ENCODE peak calls at places on chromosomes 13 and 19, in five cellular contexts. One of them, this sample, is unnamed.

GRCh38 chr19:39498262-39499081 is at the start of gene DLL3:
- DNase-seq in H9: peak; percentile 51
- DNase-seq in mesenchymal stem cell: peak; percentile 53
- DNase-seq in neuronal stem cell: no peak
- DNase-seq in trophoblast cell: no peak
- DNase-seq in this sample: no peak

GRCh38 chr19:44807162-44807561 is 1.7 kb upstream of the BCAM start:
- DNase-seq in H9: no peak
- DNase-seq in trophoblast cell: peak; percentile 80
- DNase-seq in neuronal stem cell: no peak
- DNase-seq in mesenchymal stem cell: no peak
- DNase-seq in this sample: no peak

GRCh38 chr19:53394522-53394973 is 401 bp upstream of the ZNF765 start:
- DNase-seq in neuronal stem cell: no peak
- DNase-seq in mesenchymal stem cell: peak; percentile 76
- DNase-seq in trophoblast cell: peak; percentile 81
- DNase-seq in H9: peak; percentile 83
- DNase-seq in this sample: no peak

GRCh38 chr13:29817604-29818378 is 32.6 kb downstream of the UBL3 start:
- DNase-seq in H9: no peak
- DNase-seq in neuronal stem cell: no peak
- DNase-seq in mesenchymal stem cell: peak; percentile 23
- DNase-seq in trophoblast cell: no peak
- DNase-seq in this sample: no peak

GRCh38 chr19:41088151-41088550 is at the start of gene CYP2A13:
- DNase-seq in mesenchymal stem cell: no peak
- DNase-seq in trophoblast cell: no peak
- DNase-seq in H9: no peak
- DNase-seq in neuronal stem cell: no peak
- DNase-seq in this sample: no peak

GRCh38 chr19:56199686-56200085 is 2.1 kb upstream of the ZSCAN5B start:
- DNase-seq in neuronal stem cell: no peak
- DNase-seq in mesenchymal stem cell: no peak
- DNase-seq in H9: no peak
- DNase-seq in trophoblast cell: no peak
- DNase-seq in this sample: no peak

GRCh38 chr19:7924651-7925170 is 1.2 kb downstream of the CTXN1 start:
- DNase-seq in neuronal stem cell: no peak
- DNase-seq in H9: no peak
- DNase-seq in mesenchymal stem cell: no peak
- DNase-seq in trophoblast cell: no peak
- DNase-seq in this sample: no peak

GRCh38 chr19:12899891-12900518 is 9.0 kb downstream of the GCDH start:
- DNase-seq in neuronal stem cell: no peak
- DNase-seq in H9: no peak
- DNase-seq in mesenchymal stem cell: no peak
- DNase-seq in trophoblast cell: no peak
- DNase-seq in this sample: no peak

GRCh38 chr13:88051746-88052482 is 380.7 kb downstream of the SLITRK5 start:
- DNase-seq in neuronal stem cell: no peak
- DNase-seq in trophoblast cell: no peak
- DNase-seq in mesenchymal stem cell: no peak
- DNase-seq in H9: peak; percentile 29
- DNase-seq in this sample: no peak

GRCh38 chr19:8065489-8066261 is 13.1 kb downstream of the CCL25 start:
- DNase-seq in neuronal stem cell: no peak
- DNase-seq in H9: no peak
- DNase-seq in mesenchymal stem cell: no peak
- DNase-seq in trophoblast cell: no peak
- DNase-seq in this sample: no peak

GRCh38 chr19:43776285-43776684 is 4.5 kb downstream of the KCNN4 start:
- DNase-seq in neuronal stem cell: no peak
- DNase-seq in mesenchymal stem cell: no peak
- DNase-seq in trophoblast cell: no peak
- DNase-seq in H9: no peak
- DNase-seq in this sample: no peak

GRCh38 chr13:25423831-25424230 is 52.1 kb downstream of the ATP8A2 start:
- DNase-seq in mesenchymal stem cell: no peak
- DNase-seq in H9: peak; percentile 8
- DNase-seq in neuronal stem cell: no peak
- DNase-seq in trophoblast cell: no peak
- DNase-seq in this sample: peak; percentile 20

GRCh38 chr19:48239120-48239519 is 16.6 kb downstream of the CARD8 start:
- DNase-seq in H9: no peak
- DNase-seq in trophoblast cell: no peak
- DNase-seq in neuronal stem cell: no peak
- DNase-seq in mesenchymal stem cell: no peak
- DNase-seq in this sample: no peak

GRCh38 chr19:44570984-44571684 is 41.7 kb upstream of the CEACAM20 start:
- DNase-seq in H9: peak; percentile 77
- DNase-seq in trophoblast cell: peak; percentile 75
- DNase-seq in mesenchymal stem cell: peak; percentile 83
- DNase-seq in neuronal stem cell: peak; percentile 70
- DNase-seq in this sample: peak; percentile 80

GRCh38 chr19:1780272-1780957 is 27.1 kb downstream of the ONECUT3 start:
- DNase-seq in H9: no peak
- DNase-seq in mesenchymal stem cell: peak; percentile 14
- DNase-seq in trophoblast cell: no peak
- DNase-seq in neuronal stem cell: no peak
- DNase-seq in this sample: no peak

GRCh38 chr19:56117376-56117884 is 3.7 kb downstream of the ZNF787 start:
- DNase-seq in neuronal stem cell: no peak
- DNase-seq in mesenchymal stem cell: no peak
- DNase-seq in H9: no peak
- DNase-seq in trophoblast cell: no peak
- DNase-seq in this sample: no peak

GRCh38 chr19:50332264-50333038 is 3.3 kb upstream of the KCNC3 start:
- DNase-seq in H9: peak; percentile 73
- DNase-seq in trophoblast cell: peak; percentile 91
- DNase-seq in neuronal stem cell: no peak
- DNase-seq in mesenchymal stem cell: no peak
- DNase-seq in this sample: no peak

GRCh38 chr13:37011788-37012187 is 11.2 kb downstream of the EXOSC8 start:
- DNase-seq in trophoblast cell: no peak
- DNase-seq in mesenchymal stem cell: no peak
- DNase-seq in neuronal stem cell: no peak
- DNase-seq in H9: no peak
- DNase-seq in this sample: no peak

GRCh38 chr13:22758245-22758644 is 422.5 kb upstream of the SGCG start:
- DNase-seq in trophoblast cell: no peak
- DNase-seq in H9: no peak
- DNase-seq in mesenchymal stem cell: no peak
- DNase-seq in neuronal stem cell: no peak
- DNase-seq in this sample: no peak

GRCh38 chr19:1447565-1447903 is 2.4 kb upstream of the APC2 start:
- DNase-seq in mesenchymal stem cell: no peak
- DNase-seq in neuronal stem cell: no peak
- DNase-seq in H9: no peak
- DNase-seq in trophoblast cell: no peak
- DNase-seq in this sample: no peak

GRCh38 chr13:104976964-104977363 is 1558.5 kb downstream of the EFNB2 start:
- DNase-seq in mesenchymal stem cell: no peak
- DNase-seq in trophoblast cell: no peak
- DNase-seq in H9: no peak
- DNase-seq in neuronal stem cell: no peak
- DNase-seq in this sample: no peak

GRCh38 chr19:3360494-3361383 is 5.6 kb upstream of the NFIC start:
- DNase-seq in mesenchymal stem cell: peak; percentile 72
- DNase-seq in H9: no peak
- DNase-seq in neuronal stem cell: no peak
- DNase-seq in trophoblast cell: peak; percentile 64
- DNase-seq in this sample: no peak

GRCh38 chr19:4369109-4369887 is 25.9 kb downstream of the MPND start:
- DNase-seq in neuronal stem cell: no peak
- DNase-seq in mesenchymal stem cell: no peak
- DNase-seq in trophoblast cell: no peak
- DNase-seq in H9: peak; percentile 62
- DNase-seq in this sample: no peak

GRCh38 chr13:80337706-80338105 is 3.2 kb downstream of the SPRY2 start:
- DNase-seq in trophoblast cell: no peak
- DNase-seq in neuronal stem cell: no peak
- DNase-seq in H9: no peak
- DNase-seq in mesenchymal stem cell: peak; percentile 35
- DNase-seq in this sample: no peak

GRCh38 chr19:2129486-2129885 is 21.9 kb downstream of the AP3D1 start:
- DNase-seq in neuronal stem cell: no peak
- DNase-seq in mesenchymal stem cell: no peak
- DNase-seq in trophoblast cell: no peak
- DNase-seq in H9: no peak
- DNase-seq in this sample: no peak

GRCh38 chr19:35342430-35342829 is 5.3 kb upstream of the FFAR1 start:
- DNase-seq in mesenchymal stem cell: no peak
- DNase-seq in neuronal stem cell: no peak
- DNase-seq in trophoblast cell: no peak
- DNase-seq in H9: no peak
- DNase-seq in this sample: no peak

GRCh38 chr13:113090806-113091205 is 14.8 kb upstream of the F7 start:
- DNase-seq in H9: no peak
- DNase-seq in neuronal stem cell: no peak
- DNase-seq in trophoblast cell: no peak
- DNase-seq in mesenchymal stem cell: no peak
- DNase-seq in this sample: no peak

GRCh38 chr13:39035204-39035603 is 2.7 kb downstream of the PROSER1 start:
- DNase-seq in H9: no peak
- DNase-seq in neuronal stem cell: no peak
- DNase-seq in mesenchymal stem cell: no peak
- DNase-seq in trophoblast cell: no peak
- DNase-seq in this sample: no peak

GRCh38 chr13:51928231-51928630 is 66.5 kb downstream of the CCDC70 start:
- DNase-seq in neuronal stem cell: no peak
- DNase-seq in trophoblast cell: peak; percentile 59
- DNase-seq in mesenchymal stem cell: no peak
- DNase-seq in H9: no peak
- DNase-seq in this sample: no peak
- H2BK12ac ChIP-seq in neuronal stem cell: no peak overlapping the region
- H2BK12ac ChIP-seq in trophoblast cell: no peak overlapping the region
- H2BK12ac ChIP-seq in mesenchymal stem cell: no peak overlapping the region
- H2BK12ac ChIP-seq in H9: no peak overlapping the region
- H2BK12ac ChIP-seq in this sample: no peak overlapping the region

DNA sequence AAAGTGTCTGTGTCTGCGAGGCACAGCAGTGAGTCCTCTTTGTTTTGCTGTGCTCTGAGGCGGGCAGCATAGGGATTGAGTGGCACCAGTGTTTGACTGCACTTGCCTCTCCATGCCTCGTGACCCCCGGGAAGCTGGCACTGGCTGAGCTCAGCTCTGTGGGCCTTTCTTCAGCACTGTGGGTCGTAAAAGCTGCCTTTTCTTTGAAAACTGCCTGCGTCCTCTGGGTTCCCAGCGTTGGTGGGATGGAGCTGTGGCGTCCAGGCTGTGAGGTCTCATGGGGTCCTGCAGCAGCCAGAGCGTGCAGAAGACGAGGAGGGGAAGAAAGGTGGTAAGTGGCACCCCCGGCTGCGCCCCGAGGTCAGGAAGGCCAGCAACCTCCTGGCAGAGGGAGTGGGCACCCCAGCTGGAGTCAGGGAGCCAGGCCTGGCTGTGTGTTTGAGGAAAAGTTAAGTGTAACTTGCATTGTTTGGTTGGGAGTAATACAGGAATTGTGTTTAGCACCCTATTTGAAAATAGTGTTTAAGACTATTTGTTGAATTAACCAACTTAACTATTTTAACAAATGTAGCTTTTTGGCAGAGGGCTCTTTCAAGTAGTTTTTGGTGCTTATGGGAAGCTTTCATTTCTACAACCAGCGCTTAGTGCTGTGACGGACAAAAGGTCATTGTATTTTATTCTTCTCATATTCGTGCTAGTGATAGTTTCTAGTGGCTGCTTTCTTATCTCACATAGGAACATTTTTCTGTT is 79.3 kb upstream of the TEX29 start:
- DNase-seq in mesenchymal stem cell: no peak
- DNase-seq in neuronal stem cell: no peak
- DNase-seq in trophoblast cell: no peak
- DNase-seq in H9: no peak
- DNase-seq in this sample: peak; percentile 45
- H2BK12ac ChIP-seq in mesenchymal stem cell: no peak overlapping the region
- H2BK12ac ChIP-seq in neuronal stem cell: no peak overlapping the region
- H2BK12ac ChIP-seq in trophoblast cell: no peak overlapping the region
- H2BK12ac ChIP-seq in H9: no peak overlapping the region
- H2BK12ac ChIP-seq in this sample: peak overlapping the region; percentile 21

DNA sequence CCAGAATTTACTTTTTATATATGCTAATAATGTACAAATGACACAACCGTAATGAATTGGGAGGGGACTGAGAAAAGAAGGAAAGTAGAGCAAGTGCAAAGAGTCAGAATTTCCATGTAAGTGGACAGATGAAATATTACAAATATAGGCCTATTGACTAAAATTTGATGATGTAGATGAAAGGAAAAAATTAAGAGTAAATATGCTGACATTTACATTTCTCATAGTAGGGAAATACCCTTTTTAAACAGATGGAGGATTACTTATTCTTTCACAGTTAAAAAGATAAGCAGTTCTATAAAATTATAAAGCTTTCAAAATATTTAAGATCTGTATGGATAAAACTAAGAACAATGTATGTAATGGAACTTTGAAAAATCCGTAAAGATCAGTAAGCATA is 185.4 kb downstream of the NBEA start:
- DNase-seq in trophoblast cell: no peak
- DNase-seq in H9: no peak
- DNase-seq in mesenchymal stem cell: no peak
- DNase-seq in neuronal stem cell: no peak
- DNase-seq in this sample: no peak
- H2BK12ac ChIP-seq in trophoblast cell: no peak overlapping the region
- H2BK12ac ChIP-seq in H9: no peak overlapping the region
- H2BK12ac ChIP-seq in mesenchymal stem cell: no peak overlapping the region
- H2BK12ac ChIP-seq in neuronal stem cell: no peak overlapping the region
- H2BK12ac ChIP-seq in this sample: no peak overlapping the region

GRCh38 chr13:19158006-19158405 is 23.6 kb downstream of the TUBA3C start:
- DNase-seq in trophoblast cell: no peak
- DNase-seq in mesenchymal stem cell: no peak
- DNase-seq in H9: no peak
- DNase-seq in neuronal stem cell: no peak
- DNase-seq in this sample: no peak

GRCh38 chr13:19159181-19159580 is 22.4 kb downstream of the TUBA3C start:
- DNase-seq in trophoblast cell: no peak
- DNase-seq in mesenchymal stem cell: no peak
- DNase-seq in H9: no peak
- DNase-seq in neuronal stem cell: no peak
- DNase-seq in this sample: no peak

GRCh38 chr13:19159761-19160420 is 21.7 kb downstream of the TUBA3C start:
- DNase-seq in trophoblast cell: no peak
- DNase-seq in mesenchymal stem cell: no peak
- DNase-seq in H9: no peak
- DNase-seq in neuronal stem cell: no peak
- DNase-seq in this sample: no peak

GRCh38 chr13:19157461-19157860 is 24.2 kb downstream of the TUBA3C start:
- DNase-seq in mesenchymal stem cell: no peak
- DNase-seq in H9: no peak
- DNase-seq in trophoblast cell: no peak
- DNase-seq in neuronal stem cell: no peak
- DNase-seq in this sample: no peak

DNA sequence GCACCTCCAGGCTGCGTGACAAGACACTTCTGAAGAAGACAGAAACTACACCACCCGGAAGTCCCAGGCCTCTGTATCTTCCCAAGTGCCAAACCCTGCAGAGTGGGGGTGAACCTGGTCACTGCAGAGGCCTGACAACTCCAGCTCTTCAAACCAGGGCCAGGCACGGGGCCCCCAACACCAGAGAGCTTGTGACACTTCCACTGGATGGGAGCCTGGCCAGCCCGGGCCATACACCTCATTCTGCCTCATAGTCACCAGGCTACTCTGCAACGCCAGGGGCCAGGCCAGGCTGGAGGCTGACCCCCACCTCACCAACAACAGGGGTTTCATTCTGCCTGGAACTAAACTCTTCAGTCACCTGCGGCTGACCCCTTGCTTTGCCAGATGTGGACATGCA is 23.1 kb downstream of the TUBA3C start:
- DNase-seq in neuronal stem cell: no peak
- DNase-seq in trophoblast cell: no peak
- DNase-seq in mesenchymal stem cell: no peak
- DNase-seq in H9: no peak
- DNase-seq in this sample: no peak
- H2BK12ac ChIP-seq in neuronal stem cell: no peak overlapping the region
- H2BK12ac ChIP-seq in trophoblast cell: no peak overlapping the region
- H2BK12ac ChIP-seq in mesenchymal stem cell: no peak overlapping the region
- H2BK12ac ChIP-seq in H9: no peak overlapping the region
- H2BK12ac ChIP-seq in this sample: no peak overlapping the region